ENCODE peak calls at places on chromosome 21, in five cellular contexts. M is adrenal gland, U is transverse colon, J is cardiac muscle cell, L is psoas muscle. B is an unnamed sample.

GRCh38 chr21:18049461-18049860 is 195.2 kb upstream of the CHODL start:
- DNase-seq in U (no peak), J (no peak), L (no peak), M (no peak), B (no peak)

GRCh38 chr21:42923553-42924432 is 1.6 kb downstream of the ERVH48-1 start:
- DNase-seq in U (peak; percentile 80), J (peak; percentile 91), M (peak; percentile 70), L (peak; percentile 57), B (peak; percentile 87)

GRCh38 chr21:29152936-29153335 is 22.5 kb downstream of the MAP3K7CL start:
- DNase-seq in M (no peak), U (no peak), L (no peak), J (peak; percentile 62), B (no peak)

GRCh38 chr21:20946701-20947100 is 51.5 kb upstream of the NCAM2 start:
- DNase-seq in L (no peak), U (no peak), M (no peak), J (no peak), B (no peak)

GRCh38 chr21:28423521-28423920 is 569.2 kb downstream of the LTN1 start:
- DNase-seq in L (no peak), U (no peak), M (no peak), J (no peak), B (no peak)

GRCh38 chr21:17925900-17926299 is 106.7 kb upstream of the C21orf91 start:
- DNase-seq in L (no peak), U (no peak), J (peak; percentile 32), M (peak; percentile 20), B (no peak)

GRCh38 chr21:27569831-27570230 is 602.9 kb upstream of the ADAMTS5 start:
- DNase-seq in M (no peak), L (no peak), U (no peak), J (no peak), B (no peak)

GRCh38 chr21:16588433-16588860 is 858.7 kb downstream of the USP25 start:
- DNase-seq in J (peak; percentile 82), L (peak; percentile 65), M (peak; percentile 92), U (peak; percentile 21), B (peak; percentile 40)

GRCh38 chr21:15552914-15553491 is 176.8 kb upstream of the USP25 start:
- DNase-seq in L (no peak), J (peak; percentile 56), U (no peak), M (no peak), B (no peak)

GRCh38 chr21:26165331-26165730 is 5.2 kb downstream of the APP start:
- DNase-seq in U (no peak), L (no peak), J (no peak), M (no peak), B (no peak)

GRCh38 chr21:29022141-29022540 is 2.3 kb upstream of the USP16 start:
- DNase-seq in M (no peak), U (no peak), J (no peak), L (no peak), B (no peak)

GRCh38 chr21:36542312-36543101 is 62.6 kb upstream of the CLDN14 start:
- DNase-seq in L (no peak), M (no peak), U (peak; percentile 22), J (no peak), B (peak; percentile 3)

GRCh38 chr21:29299906-29300546 is 1.3 kb downstream of the BACH1 start:
- DNase-seq in L (peak; percentile 30), U (peak; percentile 57), J (peak; percentile 88), M (peak; percentile 43), B (peak; percentile 64)

GRCh38 chr21:27382404-27382803 is 415.5 kb upstream of the ADAMTS5 start:
- DNase-seq in L (no peak), U (no peak), M (no peak), J (peak; percentile 21), B (no peak)

GRCh38 chr21:36966066-36966845 is at the start of gene HLCS:
- DNase-seq in U (peak; percentile 85), J (peak; percentile 72), L (peak; percentile 80), M (peak; percentile 63), B (peak; percentile 83)

GRCh38 chr21:27190601-27191000 is 223.7 kb upstream of the ADAMTS5 start:
- DNase-seq in U (no peak), J (peak; percentile 38), L (no peak), M (no peak), B (no peak)

GRCh38 chr21:27704567-27705166 is 737.8 kb upstream of the ADAMTS5 start:
- DNase-seq in L (no peak), U (no peak), J (no peak), M (no peak), B (no peak)

GRCh38 chr21:20943476-20944085 is 54.6 kb upstream of the NCAM2 start:
- DNase-seq in U (no peak), J (no peak), M (no peak), L (no peak), B (no peak)

GRCh38 chr21:33831962-33832659 is 83.5 kb downstream of the ATP5PO start:
- DNase-seq in L (no peak), J (no peak), U (no peak), M (no peak), B (no peak)

GRCh38 chr21:31173881-31174555 is 135.7 kb upstream of the KRTAP19-8 start:
- DNase-seq in M (peak; percentile 46), J (peak; percentile 49), U (no peak), L (no peak), B (no peak)

GRCh38 chr21:27418338-27418737 is 451.4 kb upstream of the ADAMTS5 start:
- DNase-seq in M (no peak), J (no peak), L (no peak), U (no peak), B (no peak)

GRCh38 chr21:16551101-16551695 is 821.4 kb downstream of the USP25 start:
- DNase-seq in J (peak; percentile 42), U (no peak), L (no peak), M (no peak), B (no peak)

GRCh38 chr21:14382486-14382834 is 486 bp downstream of the HSPA13 start:
- DNase-seq in L (no peak), J (peak; percentile 44), M (no peak), U (no peak), B (peak; percentile 33)

GRCh38 chr21:32626633-32627196 is 14.5 kb upstream of the CFAP298 start:
- DNase-seq in J (peak; percentile 62), L (no peak), U (no peak), M (no peak), B (no peak)
- H3K4me1 ChIP-seq in J (no peaks in the 10 kb centered on the region), L (no peaks in the 10 kb centered on the region), U (no peaks in the 10 kb centered on the region), M (no peaks in the 10 kb centered on the region), B (no peaks in the 10 kb centered on the region)

DNA sequence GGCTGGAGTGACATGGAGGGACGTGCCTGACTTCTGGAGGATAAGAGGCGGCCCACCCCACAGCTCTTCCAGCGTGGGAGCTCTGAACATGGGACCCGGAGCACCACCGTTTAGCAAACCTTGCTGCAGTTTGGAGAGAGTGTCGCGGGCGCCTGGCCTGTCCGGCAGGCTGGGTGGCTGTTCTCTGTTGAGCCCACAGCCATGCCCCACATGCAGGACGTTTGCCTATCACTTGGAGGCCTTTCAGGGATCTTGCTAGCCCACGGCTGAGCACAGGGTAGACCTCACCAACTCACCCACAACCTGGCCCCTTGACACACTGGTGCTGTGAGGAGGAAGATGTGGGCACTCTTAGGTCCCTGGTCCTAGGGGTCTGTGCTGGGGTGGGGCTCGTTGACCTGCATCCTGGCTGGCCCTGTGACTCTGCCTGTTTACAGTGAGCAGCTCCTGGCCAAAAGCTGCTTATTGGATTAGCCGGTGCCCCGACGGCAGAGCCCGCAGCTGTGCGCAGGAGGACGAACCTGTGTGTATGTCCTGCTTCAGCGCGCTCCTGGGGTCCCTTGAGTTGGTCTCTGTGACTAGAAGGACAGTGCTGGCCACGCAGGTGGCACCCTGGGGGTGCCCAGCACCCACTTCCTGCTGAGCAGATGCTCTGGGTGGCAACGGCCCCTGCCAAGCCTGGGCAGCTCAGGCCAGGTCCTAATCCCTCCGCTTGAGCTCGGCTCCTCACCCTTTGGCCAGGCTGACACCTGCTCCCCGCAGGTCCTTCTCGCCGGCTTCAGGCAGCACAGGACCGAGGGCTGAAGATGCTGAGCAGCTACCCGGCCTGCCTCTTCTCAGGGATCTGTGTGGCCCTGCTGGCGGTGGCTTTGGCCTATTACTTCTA is 72.4 kb upstream of the TRAPPC10 start:
- DNase-seq in U (no peak), J (no peak), L (peak; percentile 8), M (no peak), B (no peak)
- TF ChIP-seq CTCF in U (no peak), J (no peak), L (no peak), M (no peak), B (no peak)

DNA sequence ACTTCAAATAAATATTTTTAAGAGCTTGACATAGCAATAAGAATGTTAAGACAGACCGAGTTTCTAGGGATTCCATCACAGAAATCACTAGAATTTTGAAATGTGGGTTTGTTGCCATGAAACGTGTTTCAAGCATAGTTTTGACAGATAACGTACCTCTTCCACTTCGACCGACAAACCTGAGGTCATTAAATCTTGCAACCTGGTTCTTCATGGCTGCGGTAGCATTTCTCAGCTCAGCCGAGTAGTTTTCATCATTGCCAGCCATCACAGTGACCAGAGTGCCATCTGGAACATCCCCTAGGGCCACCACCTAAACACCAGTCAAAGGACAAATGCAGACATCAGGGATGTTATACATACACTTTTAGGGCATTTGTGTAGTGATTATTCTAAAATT is 168.7 kb downstream of the RUNX1 start:
- DNase-seq in L (no peak), M (no peak), J (no peak), U (no peak), B (no peak)
- H3K4me1 ChIP-seq in L (peaks cover 4% of the 10 kb centered on the region), M (no peaks in the 10 kb centered on the region), J (no peaks in the 10 kb centered on the region), U (peaks cover 58% of the 10 kb centered on the region), B (peaks cover 8% of the 10 kb centered on the region)

GRCh38 chr21:46503922-46504539 is 45.3 kb downstream of the DIP2A start:
- DNase-seq in L (no peak), M (no peak), U (no peak), J (no peak), B (no peak)
- TF ChIP-seq CTCF in L (no peak), M (no peak), U (no peak), J (no peak), B (no peak)

GRCh38 chr21:39633043-39633442 is 20.3 kb downstream of the B3GALT5 start:
- DNase-seq in L (no peak), U (no peak), J (no peak), M (no peak), B (no peak)
- H3K4me1 ChIP-seq in L (no peaks in the 10 kb centered on the region), U (peaks cover 14% of the 10 kb centered on the region), J (no peaks in the 10 kb centered on the region), M (no peaks in the 10 kb centered on the region), B (peaks cover 33% of the 10 kb centered on the region)

GRCh38 chr21:44855572-44855971 is 17.9 kb downstream of the PTTG1IP start:
- DNase-seq in U (no peak), J (no peak), L (peak; percentile 55), M (no peak), B (no peak)
- TF ChIP-seq CTCF in U (no peak), J (no peak), L (no peak), M (no peak), B (no peak)